ENCODE peak calls at places on chromosome 16, in four cellular contexts. W, R, V and A are unnamed samples.

GRCh38 chr16:72739577-72739976 is 308.4 kb downstream of the ZFHX3 start:
- DNase-seq in R (peak), V (peak), W (no peak), A (peak)

GRCh38 chr16:22664561-22664997 is 149.4 kb upstream of the HS3ST2 start:
- DNase-seq in W (no peak), V (no peak), R (no peak), A (no peak)

GRCh38 chr16:57316390-57317017 is 32.0 kb upstream of the PLLP start:
- DNase-seq in R (peak), V (no peak), W (peak), A (peak)

GRCh38 chr16:88456356-88457292 is 3.5 kb downstream of the ZFPM1 start:
- DNase-seq in R (no peak), V (no peak), W (no peak), A (no peak)

GRCh38 chr16:74291577-74292208 is 4.9 kb upstream of the PSMD7 start:
- DNase-seq in V (no peak), R (peak), W (no peak), A (no peak)

GRCh38 chr16:82034981-82035612 is at the start of gene HSD17B2:
- DNase-seq in W (no peak), V (no peak), R (no peak), A (peak)

GRCh38 chr16:67672739-67673662 is 6.4 kb downstream of the C16orf86 start:
- DNase-seq in W (peak), R (peak), V (peak), A (peak)

GRCh38 chr16:87635541-87636049 is 33.3 kb downstream of the JPH3 start:
- DNase-seq in R (peak), V (peak), W (no peak), A (peak)

GRCh38 chr16:63613701-63614100 is 1508.2 kb downstream of the CDH11 start:
- DNase-seq in R (peak), V (no peak), W (no peak), A (peak)

GRCh38 chr16:57284206-57284951 is at the start of gene PLLP:
- DNase-seq in W (no peak), V (peak), R (no peak), A (no peak)

GRCh38 chr16:51884773-51885172 is 662.2 kb downstream of the TOX3 start:
- DNase-seq in W (no peak), V (no peak), R (no peak), A (no peak)

GRCh38 chr16:87634411-87634810 is 32.1 kb downstream of the JPH3 start:
- DNase-seq in V (no peak), R (no peak), W (no peak), A (no peak)

GRCh38 chr16:88688013-88688778 is 1.9 kb upstream of the SNAI3 start:
- DNase-seq in R (no peak), V (no peak), W (no peak), A (no peak)

GRCh38 chr16:27766166-27766925 is 216.4 kb downstream of the KATNIP start:
- DNase-seq in V (no peak), R (no peak), W (no peak), A (no peak)

GRCh38 chr16:54542805-54543504 is 256.4 kb upstream of the IRX3 start:
- DNase-seq in R (no peak), W (no peak), V (no peak), A (no peak)

GRCh38 chr16:19883296-19883951 is 1.2 kb downstream of the GPRC5B start:
- DNase-seq in W (no peak), R (peak), V (peak), A (peak)

GRCh38 chr16:63596716-63597115 is 1525.1 kb downstream of the CDH11 start:
- DNase-seq in V (no peak), W (no peak), R (no peak), A (no peak)

GRCh38 chr16:70678121-70678897 is 7.5 kb downstream of the MTSS2 start:
- DNase-seq in R (no peak), W (no peak), V (no peak), A (no peak)

GRCh38 chr16:10791048-10791447 is 27.5 kb downstream of the TVP23A start:
- DNase-seq in R (no peak), W (no peak), V (no peak), A (no peak)

GRCh38 chr16:24609740-24610420 is 70.5 kb downstream of the RBBP6 start:
- DNase-seq in V (peak), W (no peak), R (peak), A (peak)

GRCh38 chr16:19872179-19872863 is 12.3 kb downstream of the GPRC5B start:
- DNase-seq in R (no peak), W (no peak), V (no peak), A (no peak)

GRCh38 chr16:57739756-57740422 is 4.3 kb downstream of the KATNB1 start:
- DNase-seq in V (no peak), W (no peak), R (no peak), A (no peak)

GRCh38 chr16:56708821-56709685 is 20.9 kb upstream of the NUP93 start:
- DNase-seq in V (no peak), W (no peak), R (no peak), A (no peak)

GRCh38 chr16:52350031-52350430 is 196.9 kb downstream of the TOX3 start:
- DNase-seq in R (no peak), W (no peak), V (no peak), A (no peak)

GRCh38 chr16:64475627-64476351 is 646.1 kb downstream of the CDH11 start:
- DNase-seq in W (no peak), V (no peak), R (peak), A (peak)

GRCh38 chr16:24178496-24178895 is 77.6 kb upstream of the CACNG3 start:
- DNase-seq in W (no peak), R (no peak), V (peak), A (no peak)

GRCh38 chr16:88195021-88195581 is 187.7 kb upstream of the ZNF469 start:
- DNase-seq in R (no peak), W (no peak), V (no peak), A (no peak)

GRCh38 chr16:12215302-12216105 is 239.0 kb downstream of the SNX29 start:
- DNase-seq in V (peak), W (no peak), R (no peak), A (no peak)

GRCh38 chr16:82657239-82657638 is 30.5 kb downstream of the CDH13 start:
- DNase-seq in R (peak), V (no peak), W (no peak), A (peak)

GRCh38 chr16:13997933-13998332 is 73.2 kb upstream of the MRTFB start:
- DNase-seq in V (no peak), W (no peak), R (no peak), A (no peak)

GRCh38 chr16:66367968-66368891 is 1.7 kb downstream of the CDH5 start:
- DNase-seq in V (peak), W (no peak), R (peak), A (no peak)

DNA sequence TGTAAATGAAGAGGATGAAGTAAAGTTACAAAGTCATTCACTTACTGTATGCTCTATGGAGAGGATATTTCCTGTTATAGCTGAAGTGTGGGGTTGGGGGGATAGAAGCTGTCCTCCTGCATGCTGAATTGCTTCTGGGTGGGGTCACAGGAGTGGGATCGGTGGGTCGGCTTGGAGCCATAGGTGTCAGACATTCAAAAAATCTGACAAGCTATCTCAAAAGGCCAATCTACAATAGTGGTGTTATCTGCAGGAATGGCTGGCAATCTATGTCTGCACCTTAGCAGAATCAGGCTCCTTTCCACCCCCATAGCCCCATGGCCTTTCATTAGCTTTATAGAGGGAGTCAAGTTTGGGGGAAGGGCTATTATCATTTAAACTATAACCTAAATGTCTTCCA is 104.9 kb downstream of the ABCC12 start:
- DNase-seq in V (no peak), R (no peak), W (no peak), A (no peak)
- TF ChIP-seq CTCF in V (no peak), R (no peak), W (no peak), A (no peak)

GRCh38 chr16:86427327-86427935 is 82.9 kb upstream of the FOXF1 start:
- DNase-seq in V (no peak), W (no peak), R (no peak), A (peak)

GRCh38 chr16:86430814-86431213 is 79.5 kb upstream of the FOXF1 start:
- DNase-seq in V (no peak), R (no peak), W (no peak), A (no peak)

GRCh38 chr16:86431540-86431939 is 78.8 kb upstream of the FOXF1 start:
- DNase-seq in R (no peak), W (no peak), V (peak), A (no peak)

GRCh38 chr16:86428729-86429472 is 81.4 kb upstream of the FOXF1 start:
- DNase-seq in R (no peak), W (no peak), V (no peak), A (no peak)

DNA sequence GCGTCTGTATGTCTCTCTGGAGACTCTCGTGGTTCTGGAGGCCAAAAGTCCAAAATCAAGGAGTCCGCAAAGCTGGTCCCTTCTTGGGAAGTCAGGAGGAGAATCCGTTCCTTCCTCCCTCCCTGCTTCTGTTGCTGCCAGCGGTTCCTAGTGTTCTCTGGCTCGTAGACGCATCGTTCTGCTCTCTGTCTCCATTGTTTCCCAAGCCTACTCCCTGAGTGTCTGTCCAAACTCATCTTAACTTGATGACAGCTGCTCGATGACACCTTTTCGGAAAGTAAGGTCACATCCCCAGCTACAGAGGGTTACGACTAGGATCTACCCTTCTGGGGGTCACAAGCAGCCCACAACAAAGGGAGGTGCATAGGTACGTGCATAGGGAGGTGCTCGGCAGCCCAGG is 80.7 kb upstream of the FOXF1 start:
- DNase-seq in R (no peak), W (no peak), V (no peak), A (no peak)
- H3K4me3 ChIP-seq in R (no peak), W (no peak), V (no peak), A (no peak)

DNA sequence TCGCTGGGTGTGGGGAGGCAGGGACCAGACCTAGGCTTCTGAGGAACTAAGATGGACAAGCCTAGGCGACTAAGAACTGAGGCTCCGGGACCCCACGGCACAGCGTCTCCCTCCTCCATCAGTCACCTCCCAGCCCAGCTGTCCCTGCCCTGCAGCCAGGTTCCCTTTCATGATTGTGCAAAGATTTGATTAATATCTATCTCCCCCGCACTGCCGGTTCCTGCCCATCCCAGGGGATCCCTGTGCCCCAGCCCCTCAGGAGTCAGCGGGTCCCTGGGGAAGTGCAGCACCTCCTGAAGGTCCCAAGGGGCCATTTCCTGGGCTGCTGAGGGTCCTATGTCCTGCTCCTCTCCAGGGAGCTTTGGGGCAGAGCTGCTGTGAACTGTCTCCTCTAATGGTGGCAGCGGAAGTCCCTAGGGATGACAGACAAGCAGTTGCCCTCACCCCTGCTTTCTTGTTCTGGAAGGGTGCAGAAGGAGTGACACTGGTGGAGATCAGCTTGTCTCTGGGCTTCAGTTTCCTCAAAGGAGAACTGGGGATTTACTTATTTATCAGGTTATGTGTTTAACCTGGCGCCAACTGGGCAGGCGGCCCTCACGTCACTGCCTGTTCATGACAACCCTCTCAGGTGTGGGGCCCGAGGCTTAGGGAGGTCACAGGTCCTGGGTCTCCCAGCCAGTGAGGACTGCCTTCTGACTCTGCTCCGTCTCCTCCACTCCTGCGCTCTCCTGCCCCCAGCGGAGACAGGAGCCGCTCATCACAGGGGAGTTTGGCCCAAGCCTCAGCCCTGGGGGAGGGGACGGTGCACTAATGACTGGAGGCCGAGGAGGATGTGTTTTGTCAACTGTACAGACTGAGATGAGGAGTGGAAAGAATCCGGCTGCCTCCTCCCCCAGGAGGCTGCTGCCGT is 1.9 kb upstream of the C16orf74 start:
- DNase-seq in R (peak), W (no peak), V (peak), A (no peak)
- TF ChIP-seq CTCF in R (peak), W (peak), V (peak), A (peak)

GRCh38 chr16:31042866-31043265 is 9.5 kb downstream of the STX4 start:
- DNase-seq in W (no peak), R (no peak), V (no peak), A (no peak)
- H3K4me3 ChIP-seq in W (no peak), R (no peak), V (peak), A (no peak)

GRCh38 chr16:17078950-17079631 is 391.7 kb downstream of the XYLT1 start:
- DNase-seq in R (no peak), V (peak), W (no peak), A (no peak)
- TF ChIP-seq CTCF in R (no peak), V (peak), W (peak), A (no peak)

DNA sequence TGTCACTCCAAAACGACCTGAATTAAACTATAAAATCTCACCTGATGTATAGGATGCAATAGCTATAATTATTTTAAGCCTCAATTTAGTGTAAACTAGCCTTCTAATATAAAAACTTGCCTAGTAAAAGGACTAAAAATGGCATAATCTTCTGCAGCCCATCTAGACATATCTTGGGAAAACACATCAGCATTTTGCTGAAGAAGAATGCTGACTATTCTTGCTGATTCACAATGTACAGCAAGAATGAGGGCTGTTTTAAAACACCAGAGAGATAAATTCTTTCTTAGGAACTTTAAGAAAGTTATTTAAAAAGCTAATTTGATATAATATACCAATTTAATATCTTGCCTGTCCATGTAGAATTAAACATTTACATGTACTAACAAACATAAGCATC is 63.2 kb downstream of the SHCBP1 start:
- DNase-seq in R (no peak), W (no peak), V (no peak), A (no peak)
- H3K4me3 ChIP-seq in R (no peak), W (no peak), V (no peak), A (no peak)

GRCh38 chr16:30142672-30143346 is 19.8 kb upstream of the MAPK3 start:
- DNase-seq in W (no peak), V (peak), R (no peak), A (no peak)
- TF ChIP-seq CTCF in W (no peak), V (peak), R (no peak), A (no peak)

GRCh38 chr16:4113358-4114256 is 2.6 kb downstream of the ADCY9 start:
- DNase-seq in R (no peak), V (no peak), W (no peak), A (no peak)
- H3K4me3 ChIP-seq in R (peak), V (peak), W (peak), A (no peak)

GRCh38 chr16:50505714-50506542 is 42.3 kb upstream of the NKD1 start:
- DNase-seq in R (no peak), V (peak), W (no peak), A (no peak)

GRCh38 chr16:50506543-50506937 is 41.7 kb upstream of the NKD1 start:
- DNase-seq in R (no peak), W (no peak), V (no peak), A (no peak)

GRCh38 chr16:50505115-50505514 is 43.1 kb upstream of the NKD1 start:
- DNase-seq in W (no peak), V (no peak), R (no peak), A (no peak)

GRCh38 chr16:50509521-50510341 is 38.5 kb upstream of the NKD1 start:
- DNase-seq in W (no peak), R (peak), V (peak), A (peak)

GRCh38 chr16:50507397-50507796 is 40.8 kb upstream of the NKD1 start:
- DNase-seq in V (no peak), W (no peak), R (no peak), A (no peak)
- TF ChIP-seq CTCF in V (no peak), W (no peak), R (no peak), A (no peak)